ENCODE peak calls at places on chromosomes 13 and 19, in six cellular contexts. M is BJ, J is choroid plexus epithelial cell, I is GM20000, U is HAP-1, E is uterus. O is an unnamed sample.
A peak's percentile ranks its signal among the peaks of the same experiment; 100 is the strongest.

GRCh38 chr19:43806848-43807247 is 4.6 kb upstream of the LYPD5 start:
- DNase-seq in M (no peak), J (no peak), I (no peak), U (peak; percentile 25), E (no peak), O (no peak)

GRCh38 chr13:96816261-96816660 is 178.0 kb downstream of the OXGR1 start:
- DNase-seq in M (no peak), J (peak; percentile 36), I (no peak), U (no peak), E (no peak), O (peak; percentile 81)

GRCh38 chr13:111130111-111130508 is 15.0 kb downstream of the ARHGEF7 start:
- DNase-seq in M (no peak), J (no peak), I (no peak), U (no peak), E (no peak), O (no peak)

GRCh38 chr13:48862572-48862971 is 113.1 kb upstream of the FNDC3A start:
- DNase-seq in M (no peak), J (peak; percentile 39), I (no peak), U (no peak), E (no peak), O (no peak)

GRCh38 chr13:101399365-101399764 is 16.9 kb downstream of the NALCN start:
- DNase-seq in M (no peak), J (peak; percentile 42), I (no peak), U (no peak), E (no peak), O (no peak)

GRCh38 chr13:113533441-113533840 is 42.9 kb upstream of the DCUN1D2 start:
- DNase-seq in M (no peak), J (no peak), I (no peak), U (no peak), E (no peak), O (no peak)

GRCh38 chr13:31000889-31001288 is 68.4 kb downstream of the TEX26 start:
- DNase-seq in M (no peak), J (no peak), I (no peak), U (no peak), E (no peak), O (no peak)

GRCh38 chr19:47405854-47406417 is 13.4 kb downstream of the MEIS3 start:
- DNase-seq in M (no peak), J (no peak), I (no peak), U (no peak), E (no peak), O (no peak)

GRCh38 chr13:96091932-96092253 is 2.0 kb downstream of the HS6ST3 start:
- DNase-seq in M (no peak), J (no peak), I (no peak), U (peak; percentile 32), E (no peak), O (no peak)

GRCh38 chr13:36051082-36051481 is 80.1 kb downstream of the DCLK1 start:
- DNase-seq in M (no peak), J (no peak), I (no peak), U (no peak), E (no peak), O (no peak)

GRCh38 chr19:6273701-6274601 is 5.8 kb downstream of the MLLT1 start:
- DNase-seq in M (peak; percentile 75), J (peak; percentile 82), I (peak; percentile 9), U (peak; percentile 36), E (peak; percentile 77), O (peak; percentile 98)

GRCh38 chr19:690203-690602 is 5.0 kb downstream of the PRSS57 start:
- DNase-seq in M (no peak), J (no peak), I (no peak), U (no peak), E (no peak), O (no peak)

GRCh38 chr19:1725100-1726064 is 27.9 kb upstream of the ONECUT3 start:
- DNase-seq in M (no peak), J (peak; percentile 54), I (peak; percentile 95), U (peak; percentile 66), E (no peak), O (no peak)

GRCh38 chr19:42143341-42144234 is 11.3 kb upstream of the POU2F2 start:
- DNase-seq in M (no peak), J (peak; percentile 57), I (no peak), U (no peak), E (no peak), O (no peak)

GRCh38 chr19:34274284-34274826 is 20.0 kb downstream of the GARRE1 start:
- DNase-seq in M (no peak), J (no peak), I (no peak), U (no peak), E (no peak), O (no peak)

GRCh38 chr19:33670398-33670797 is 48.6 kb downstream of the CHST8 start:
- DNase-seq in M (no peak), J (no peak), I (no peak), U (no peak), E (no peak), O (peak; percentile 35)

GRCh38 chr19:40607898-40608621 is 6.9 kb downstream of the LTBP4 start:
- DNase-seq in M (no peak), J (no peak), I (no peak), U (no peak), E (no peak), O (peak; percentile 68)

GRCh38 chr13:31835932-31836331 is 96.6 kb downstream of the RXFP2 start:
- DNase-seq in M (no peak), J (peak; percentile 77), I (no peak), U (no peak), E (no peak), O (no peak)

GRCh38 chr19:38152461-38153379 is 71.3 kb downstream of the DPF1 start:
- DNase-seq in M (no peak), J (no peak), I (no peak), U (no peak), E (no peak), O (no peak)

GRCh38 chr13:53844747-53845146 is 816.1 kb downstream of the OLFM4 start:
- DNase-seq in M (no peak), J (no peak), I (no peak), U (peak; percentile 45), E (no peak), O (no peak)

GRCh38 chr13:106734185-106734584 is 166.2 kb upstream of the ARGLU1 start:
- DNase-seq in M (no peak), J (no peak), I (no peak), U (no peak), E (no peak), O (no peak)

GRCh38 chr13:102295316-102296048 is 106.4 kb downstream of the FGF14 start:
- DNase-seq in M (peak; percentile 43), J (peak; percentile 73), I (no peak), U (no peak), E (no peak), O (no peak)

GRCh38 chr13:97125051-97125809 is 96.9 kb upstream of the MBNL2 start:
- DNase-seq in M (no peak), J (peak; percentile 91), I (no peak), U (peak; percentile 61), E (peak; percentile 54), O (no peak)

GRCh38 chr19:679418-680286 is 3.5 kb downstream of the FSTL3 start:
- DNase-seq in M (no peak), J (peak; percentile 90), I (peak; percentile 75), U (no peak), E (peak; percentile 81), O (peak; percentile 92)

GRCh38 chr13:20940083-20940482 is 37.5 kb upstream of the XPO4 start:
- DNase-seq in M (peak; percentile 66), J (peak; percentile 84), I (no peak), U (no peak), E (no peak), O (no peak)

GRCh38 chr19:17718467-17718987 is 753 bp upstream of the MAP1S start:
- DNase-seq in M (no peak), J (no peak), I (no peak), U (no peak), E (no peak), O (no peak)

GRCh38 chr13:109494955-109495354 is 291.4 kb downstream of the IRS2 start:
- DNase-seq in M (peak; percentile 30), J (peak; percentile 77), I (no peak), U (no peak), E (no peak), O (no peak)

GRCh38 chr19:55080121-55080914 is 4.6 kb downstream of the EPS8L1 start:
- DNase-seq in M (no peak), J (peak; percentile 67), I (peak; percentile 88), U (peak; percentile 68), E (peak; percentile 44), O (no peak)

GRCh38 chr19:54691582-54692293 is 29.0 kb downstream of the LILRB4 start:
- DNase-seq in M (no peak), J (no peak), I (no peak), U (no peak), E (no peak), O (no peak)

GRCh38 chr19:19679176-19680073 is 10.8 kb downstream of the ZNF101 start:
- DNase-seq in M (no peak), J (no peak), I (no peak), U (no peak), E (no peak), O (no peak)

GRCh38 chr13:112714772-112715569 is 25.1 kb downstream of the ATP11A start:
- DNase-seq in M (no peak), J (no peak), I (no peak), U (no peak), E (no peak), O (no peak)